ENCODE peak calls at places on chromosomes 6 and 20, in four cellular contexts. One of them, this sample, is unnamed.
A peak's percentile ranks its signal among the peaks of the same experiment; 100 is the strongest.

GRCh38 chr6:30599625-30600324 is 17.3 kb downstream of the PPP1R10 start:
- DNase-seq in GM23248: no peak
- DNase-seq in H9: no peak
- DNase-seq in PC-3: no peak
- DNase-seq in this sample: no peak

GRCh38 chr6:1817033-1817761 is 207.5 kb downstream of the FOXC1 start:
- DNase-seq in GM23248: peak; percentile 52
- DNase-seq in H9: no peak
- DNase-seq in PC-3: no peak
- DNase-seq in this sample: no peak

GRCh38 chr6:36963451-36964290 is 9.1 kb downstream of the PI16 start:
- DNase-seq in PC-3: no peak
- DNase-seq in GM23248: no peak
- DNase-seq in H9: peak; percentile 63
- DNase-seq in this sample: no peak

GRCh38 chr6:158757753-158758090 is 61.4 kb downstream of the EZR start:
- DNase-seq in GM23248: no peak
- DNase-seq in PC-3: no peak
- DNase-seq in H9: no peak
- DNase-seq in this sample: no peak

GRCh38 chr6:149128489-149129145 is 188.9 kb upstream of the TAB2 start:
- DNase-seq in GM23248: no peak
- DNase-seq in H9: no peak
- DNase-seq in PC-3: no peak
- DNase-seq in this sample: no peak

GRCh38 chr20:38723069-38723981 is 961 bp upstream of the SLC32A1 start:
- DNase-seq in GM23248: peak; percentile 32
- DNase-seq in H9: peak; percentile 46
- DNase-seq in PC-3: no peak
- DNase-seq in this sample: peak; percentile 57

GRCh38 chr20:23692725-23693124 is 3.9 kb upstream of the CST4 start:
- DNase-seq in H9: no peak
- DNase-seq in PC-3: no peak
- DNase-seq in GM23248: peak; percentile 5
- DNase-seq in this sample: no peak

GRCh38 chr6:159716247-159717086 is 10.8 kb upstream of the WTAP start:
- DNase-seq in PC-3: peak; percentile 61
- DNase-seq in H9: no peak
- DNase-seq in GM23248: peak; percentile 98
- DNase-seq in this sample: no peak

GRCh38 chr20:15005300-15005986 is 668.0 kb upstream of the FLRT3 start:
- DNase-seq in PC-3: no peak
- DNase-seq in H9: no peak
- DNase-seq in GM23248: no peak
- DNase-seq in this sample: no peak

GRCh38 chr6:10190042-10190441 is 224.8 kb downstream of the TFAP2A start:
- DNase-seq in H9: no peak
- DNase-seq in GM23248: no peak
- DNase-seq in PC-3: peak; percentile 16
- DNase-seq in this sample: no peak

GRCh38 chr6:107613980-107614379 is 124.1 kb downstream of the SOBP start:
- DNase-seq in H9: no peak
- DNase-seq in PC-3: no peak
- DNase-seq in GM23248: no peak
- DNase-seq in this sample: no peak

GRCh38 chr20:673606-674005 is 2.0 kb downstream of the SCRT2 start:
- DNase-seq in H9: no peak
- DNase-seq in PC-3: no peak
- DNase-seq in GM23248: no peak
- DNase-seq in this sample: no peak

GRCh38 chr20:675453-676314 is at the start of gene SCRT2:
- DNase-seq in H9: peak; percentile 81
- DNase-seq in GM23248: peak; percentile 83
- DNase-seq in PC-3: peak; percentile 83
- DNase-seq in this sample: peak; percentile 95

GRCh38 chr20:676315-676937 is 824 bp upstream of the SCRT2 start:
- DNase-seq in GM23248: no peak
- DNase-seq in H9: no peak
- DNase-seq in PC-3: no peak
- DNase-seq in this sample: peak; percentile 50

GRCh38 chr20:674936-675452 is 608 bp downstream of the SCRT2 start:
- DNase-seq in PC-3: no peak
- DNase-seq in GM23248: no peak
- DNase-seq in H9: no peak
- DNase-seq in this sample: no peak

DNA sequence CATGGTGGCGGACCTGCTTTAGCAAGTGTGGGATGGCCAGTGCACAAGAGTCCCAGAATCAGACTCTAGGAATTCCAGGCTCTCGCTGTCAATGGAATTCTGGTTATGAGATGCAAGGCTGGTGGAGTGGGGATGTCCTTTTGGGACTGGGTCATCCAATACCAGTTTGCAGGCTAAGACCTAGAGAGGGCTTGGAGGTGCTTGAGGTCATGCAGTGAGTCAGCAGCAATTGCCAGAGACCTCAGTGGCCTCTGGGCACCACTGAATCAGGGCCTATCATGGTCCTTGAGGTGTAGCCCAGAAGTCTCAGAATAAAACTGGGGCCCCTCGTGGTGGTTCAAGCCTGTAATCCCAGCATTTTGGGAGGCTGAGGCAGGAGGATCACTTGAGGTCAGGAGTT is 1.4 kb upstream of the SCRT2 start:
- DNase-seq in GM23248: no peak
- DNase-seq in PC-3: no peak
- DNase-seq in H9: no peak
- DNase-seq in this sample: no peak
- H3K4me1 ChIP-seq in GM23248: no peaks in the 10 kb centered on the region
- H3K4me1 ChIP-seq in PC-3: peaks cover 5% of the 10 kb centered on the region
- H3K4me1 ChIP-seq in H9: no peaks in the 10 kb centered on the region
- H3K4me1 ChIP-seq in this sample: peaks cover 25% of the 10 kb centered on the region

GRCh38 chr6:15419493-15419892 is 173.6 kb downstream of the JARID2 start:
- DNase-seq in PC-3: no peak
- DNase-seq in H9: no peak
- DNase-seq in GM23248: no peak
- DNase-seq in this sample: no peak

GRCh38 chr6:15420959-15421438 is 175.1 kb downstream of the JARID2 start:
- DNase-seq in PC-3: no peak
- DNase-seq in H9: no peak
- DNase-seq in GM23248: no peak
- DNase-seq in this sample: no peak

GRCh38 chr6:15417811-15418210 is 171.9 kb downstream of the JARID2 start:
- DNase-seq in PC-3: peak; percentile 96
- DNase-seq in GM23248: peak; percentile 44
- DNase-seq in H9: no peak
- DNase-seq in this sample: no peak

GRCh38 chr6:15413558-15414257 is 167.8 kb downstream of the JARID2 start:
- DNase-seq in H9: no peak
- DNase-seq in PC-3: no peak
- DNase-seq in GM23248: no peak
- DNase-seq in this sample: no peak

GRCh38 chr6:15416932-15417509 is 171.2 kb downstream of the JARID2 start:
- DNase-seq in PC-3: no peak
- DNase-seq in H9: no peak
- DNase-seq in GM23248: no peak
- DNase-seq in this sample: no peak
- H3K27ac ChIP-seq in PC-3: peak overlapping the region; percentile 29
- H3K27ac ChIP-seq in H9: no peak overlapping the region
- H3K27ac ChIP-seq in GM23248: no peak overlapping the region
- H3K27ac ChIP-seq in this sample: no peak overlapping the region

GRCh38 chr20:36470482-36471062 is 70.7 kb upstream of the MYL9 start:
- DNase-seq in GM23248: no peak
- DNase-seq in PC-3: no peak
- DNase-seq in H9: no peak
- DNase-seq in this sample: no peak

GRCh38 chr20:36469973-36470372 is 71.3 kb upstream of the MYL9 start:
- DNase-seq in GM23248: no peak
- DNase-seq in PC-3: no peak
- DNase-seq in H9: no peak
- DNase-seq in this sample: no peak

GRCh38 chr20:36466089-36466488 is 75.2 kb upstream of the MYL9 start:
- DNase-seq in H9: no peak
- DNase-seq in PC-3: no peak
- DNase-seq in GM23248: peak; percentile 42
- DNase-seq in this sample: no peak

GRCh38 chr20:36467076-36467999 is 74.0 kb upstream of the MYL9 start:
- DNase-seq in PC-3: peak; percentile 56
- DNase-seq in H9: no peak
- DNase-seq in GM23248: peak; percentile 86
- DNase-seq in this sample: no peak

GRCh38 chr20:36468149-36469000 is 72.9 kb upstream of the MYL9 start:
- DNase-seq in PC-3: no peak
- DNase-seq in H9: no peak
- DNase-seq in GM23248: no peak
- DNase-seq in this sample: no peak
- H3K4me1 ChIP-seq in PC-3: peaks cover 55% of the 10 kb centered on the region
- H3K4me1 ChIP-seq in H9: peaks cover 12% of the 10 kb centered on the region
- H3K4me1 ChIP-seq in GM23248: peaks cover 65% of the 10 kb centered on the region
- H3K4me1 ChIP-seq in this sample: peaks cover 33% of the 10 kb centered on the region

GRCh38 chr6:11534561-11534960 is 3.0 kb upstream of the TMEM170B start:
- DNase-seq in PC-3: no peak
- DNase-seq in GM23248: no peak
- DNase-seq in H9: no peak
- DNase-seq in this sample: no peak
- H3K27ac ChIP-seq in PC-3: no peak overlapping the region
- H3K27ac ChIP-seq in GM23248: no peak overlapping the region
- H3K27ac ChIP-seq in H9: no peak overlapping the region
- H3K27ac ChIP-seq in this sample: no peak overlapping the region

GRCh38 chr20:833121-833449 is 430 bp upstream of the FAM110A start:
- DNase-seq in PC-3: peak; percentile 69
- DNase-seq in H9: no peak
- DNase-seq in GM23248: peak; percentile 79
- DNase-seq in this sample: no peak
- H3K4me1 ChIP-seq in PC-3: peaks cover 29% of the 10 kb centered on the region
- H3K4me1 ChIP-seq in H9: no peaks in the 10 kb centered on the region
- H3K4me1 ChIP-seq in GM23248: peaks cover 21% of the 10 kb centered on the region
- H3K4me1 ChIP-seq in this sample: peaks cover 9% of the 10 kb centered on the region

DNA sequence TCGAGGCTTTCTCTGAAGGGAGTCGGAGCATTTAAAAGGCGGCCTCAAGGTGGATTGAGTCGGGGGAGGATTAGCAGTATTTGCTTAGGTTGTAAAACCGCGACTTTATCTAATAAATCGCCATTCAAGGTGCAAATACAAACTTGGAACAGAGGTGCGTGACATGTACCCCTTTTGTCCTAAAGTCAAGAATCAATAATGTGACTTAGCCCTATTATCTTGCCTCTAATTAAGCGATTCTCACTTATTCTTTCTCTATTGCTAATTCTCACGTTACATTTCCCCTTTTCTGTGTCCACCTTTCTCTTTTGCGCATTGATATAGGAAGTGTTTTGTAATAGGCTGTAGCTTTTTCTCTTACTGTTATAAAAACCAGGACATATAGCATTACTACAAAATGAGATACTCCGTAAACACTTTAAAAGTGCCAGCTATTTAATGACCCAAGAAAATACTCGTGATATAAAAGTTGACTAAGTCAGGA is 606 bp upstream of the TMEM30A start:
- DNase-seq in H9: no peak
- DNase-seq in GM23248: peak; percentile 24
- DNase-seq in PC-3: no peak
- DNase-seq in this sample: no peak
- H3K27ac ChIP-seq in H9: no peak overlapping the region
- H3K27ac ChIP-seq in GM23248: peak overlapping the region; percentile 35
- H3K27ac ChIP-seq in PC-3: peak overlapping the region; percentile 82
- H3K27ac ChIP-seq in this sample: no peak overlapping the region

GRCh38 chr6:47376930-47377329 is 67.2 kb upstream of the TNFRSF21 start:
- DNase-seq in GM23248: no peak
- DNase-seq in H9: no peak
- DNase-seq in PC-3: no peak
- DNase-seq in this sample: no peak

GRCh38 chr6:47383360-47383759 is 73.7 kb upstream of the TNFRSF21 start:
- DNase-seq in PC-3: no peak
- DNase-seq in H9: no peak
- DNase-seq in GM23248: no peak
- DNase-seq in this sample: no peak

GRCh38 chr6:47379328-47379727 is 69.6 kb upstream of the TNFRSF21 start:
- DNase-seq in GM23248: peak; percentile 28
- DNase-seq in PC-3: no peak
- DNase-seq in H9: no peak
- DNase-seq in this sample: no peak
- H3K4me1 ChIP-seq in GM23248: no peaks in the 10 kb centered on the region
- H3K4me1 ChIP-seq in PC-3: no peaks in the 10 kb centered on the region
- H3K4me1 ChIP-seq in H9: no peaks in the 10 kb centered on the region
- H3K4me1 ChIP-seq in this sample: no peaks in the 10 kb centered on the region

GRCh38 chr6:129748901-129749748 is 39.1 kb upstream of the ARHGAP18 start:
- DNase-seq in H9: no peak
- DNase-seq in PC-3: peak; percentile 77
- DNase-seq in GM23248: peak; percentile 81
- DNase-seq in this sample: no peak

GRCh38 chr6:129749749-129750120 is 39.8 kb upstream of the ARHGAP18 start:
- DNase-seq in PC-3: peak; percentile 76
- DNase-seq in GM23248: peak; percentile 73
- DNase-seq in H9: no peak
- DNase-seq in this sample: no peak

GRCh38 chr6:129748212-129748900 is 38.4 kb upstream of the ARHGAP18 start:
- DNase-seq in H9: peak; percentile 33
- DNase-seq in PC-3: peak; percentile 70
- DNase-seq in GM23248: peak; percentile 36
- DNase-seq in this sample: no peak

GRCh38 chr6:129747588-129748112 is 37.7 kb upstream of the ARHGAP18 start:
- DNase-seq in GM23248: no peak
- DNase-seq in PC-3: no peak
- DNase-seq in H9: no peak
- DNase-seq in this sample: no peak

DNA sequence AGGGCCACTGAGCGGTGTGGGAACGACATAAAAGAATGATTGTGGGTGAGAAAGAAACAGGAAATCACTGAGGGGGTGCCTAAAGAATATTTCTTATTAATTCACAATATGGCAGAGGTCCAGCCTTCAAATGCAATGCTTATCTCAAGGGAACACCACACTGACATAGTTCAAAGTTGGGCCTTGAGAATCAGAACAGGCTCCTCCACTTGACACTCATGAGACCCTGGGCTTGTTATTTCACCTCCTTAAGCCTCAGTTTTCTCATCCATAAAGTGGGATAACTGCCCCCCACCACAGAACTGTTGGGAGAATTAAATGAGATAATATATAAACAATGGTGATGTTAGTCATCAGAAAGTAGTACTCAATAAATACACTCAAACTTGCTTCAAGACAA is 40.4 kb upstream of the ARHGAP18 start:
- DNase-seq in PC-3: no peak
- DNase-seq in GM23248: no peak
- DNase-seq in H9: no peak
- DNase-seq in this sample: no peak
- H3K27ac ChIP-seq in PC-3: peak overlapping the region; percentile 92
- H3K27ac ChIP-seq in GM23248: no peak overlapping the region
- H3K27ac ChIP-seq in H9: no peak overlapping the region
- H3K27ac ChIP-seq in this sample: no peak overlapping the region